ENCODE peak calls at places on chromosomes 13 and 19, in seven cellular contexts. One of them, this sample, is unnamed.
A peak's percentile ranks its signal among the peaks of the same experiment; 100 is the strongest.

GRCh38 chr19:43798546-43799409 is 3.5 kb downstream of the LYPD5 start:
- DNase-seq in CD8-positive, alpha-beta memory T cell: peak; percentile 43
- DNase-seq in activated T-cell treated with anti-CD3 and anti-CD28 coated beads for 1 hour: peak; percentile 45
- DNase-seq in cardiac fibroblast: peak; percentile 16
- DNase-seq in activated CD4-positive, alpha-beta T cell treated with anti-CD3 and anti-CD28 coated beads, Interleukin-2, amount 50 U/mL, for 24 hours: peak; percentile 36
- DNase-seq in heart left ventricle: no peak
- DNase-seq in progenitor cell of endocrine pancreas: peak; percentile 28
- DNase-seq in this sample: peak; percentile 73

GRCh38 chr13:42000836-42001235 is 39.9 kb upstream of the VWA8 start:
- DNase-seq in CD8-positive, alpha-beta memory T cell: no peak
- DNase-seq in activated T-cell treated with anti-CD3 and anti-CD28 coated beads for 1 hour: no peak
- DNase-seq in cardiac fibroblast: no peak
- DNase-seq in activated CD4-positive, alpha-beta T cell treated with anti-CD3 and anti-CD28 coated beads, Interleukin-2, amount 50 U/mL, for 24 hours: no peak
- DNase-seq in heart left ventricle: no peak
- DNase-seq in progenitor cell of endocrine pancreas: no peak
- DNase-seq in this sample: no peak

GRCh38 chr19:3061214-3062161 is 807 bp downstream of the TLE5 start:
- DNase-seq in CD8-positive, alpha-beta memory T cell: peak; percentile 65
- DNase-seq in activated T-cell treated with anti-CD3 and anti-CD28 coated beads for 1 hour: peak; percentile 72
- DNase-seq in cardiac fibroblast: peak; percentile 61
- DNase-seq in activated CD4-positive, alpha-beta T cell treated with anti-CD3 and anti-CD28 coated beads, Interleukin-2, amount 50 U/mL, for 24 hours: no peak
- DNase-seq in heart left ventricle: peak; percentile 80
- DNase-seq in progenitor cell of endocrine pancreas: no peak
- DNase-seq in this sample: peak; percentile 43

GRCh38 chr13:48576448-48576993 is 43.6 kb upstream of the RCBTB2 start:
- DNase-seq in CD8-positive, alpha-beta memory T cell: no peak
- DNase-seq in activated T-cell treated with anti-CD3 and anti-CD28 coated beads for 1 hour: no peak
- DNase-seq in cardiac fibroblast: no peak
- DNase-seq in activated CD4-positive, alpha-beta T cell treated with anti-CD3 and anti-CD28 coated beads, Interleukin-2, amount 50 U/mL, for 24 hours: no peak
- DNase-seq in heart left ventricle: no peak
- DNase-seq in progenitor cell of endocrine pancreas: no peak
- DNase-seq in this sample: no peak

GRCh38 chr13:37985281-37985680 is 115.7 kb upstream of the TRPC4 start:
- DNase-seq in CD8-positive, alpha-beta memory T cell: no peak
- DNase-seq in activated T-cell treated with anti-CD3 and anti-CD28 coated beads for 1 hour: no peak
- DNase-seq in cardiac fibroblast: no peak
- DNase-seq in activated CD4-positive, alpha-beta T cell treated with anti-CD3 and anti-CD28 coated beads, Interleukin-2, amount 50 U/mL, for 24 hours: no peak
- DNase-seq in heart left ventricle: no peak
- DNase-seq in progenitor cell of endocrine pancreas: no peak
- DNase-seq in this sample: no peak

GRCh38 chr13:30047154-30047874 is 196.9 kb upstream of the UBL3 start:
- DNase-seq in CD8-positive, alpha-beta memory T cell: no peak
- DNase-seq in activated T-cell treated with anti-CD3 and anti-CD28 coated beads for 1 hour: no peak
- DNase-seq in cardiac fibroblast: no peak
- DNase-seq in activated CD4-positive, alpha-beta T cell treated with anti-CD3 and anti-CD28 coated beads, Interleukin-2, amount 50 U/mL, for 24 hours: no peak
- DNase-seq in heart left ventricle: no peak
- DNase-seq in progenitor cell of endocrine pancreas: no peak
- DNase-seq in this sample: no peak

GRCh38 chr19:4868286-4868834 is 893 bp upstream of the PLIN3 start:
- DNase-seq in CD8-positive, alpha-beta memory T cell: no peak
- DNase-seq in activated T-cell treated with anti-CD3 and anti-CD28 coated beads for 1 hour: no peak
- DNase-seq in cardiac fibroblast: no peak
- DNase-seq in activated CD4-positive, alpha-beta T cell treated with anti-CD3 and anti-CD28 coated beads, Interleukin-2, amount 50 U/mL, for 24 hours: no peak
- DNase-seq in heart left ventricle: no peak
- DNase-seq in progenitor cell of endocrine pancreas: no peak
- DNase-seq in this sample: no peak

GRCh38 chr13:41458939-41459753 is 1.8 kb downstream of the RGCC start:
- DNase-seq in CD8-positive, alpha-beta memory T cell: peak; percentile 35
- DNase-seq in activated T-cell treated with anti-CD3 and anti-CD28 coated beads for 1 hour: peak; percentile 56
- DNase-seq in cardiac fibroblast: peak; percentile 68
- DNase-seq in activated CD4-positive, alpha-beta T cell treated with anti-CD3 and anti-CD28 coated beads, Interleukin-2, amount 50 U/mL, for 24 hours: no peak
- DNase-seq in heart left ventricle: peak; percentile 40
- DNase-seq in progenitor cell of endocrine pancreas: no peak
- DNase-seq in this sample: peak; percentile 57

GRCh38 chr19:13627531-13627930 is 121.3 kb upstream of the CACNA1A start:
- DNase-seq in CD8-positive, alpha-beta memory T cell: no peak
- DNase-seq in activated T-cell treated with anti-CD3 and anti-CD28 coated beads for 1 hour: no peak
- DNase-seq in cardiac fibroblast: no peak
- DNase-seq in activated CD4-positive, alpha-beta T cell treated with anti-CD3 and anti-CD28 coated beads, Interleukin-2, amount 50 U/mL, for 24 hours: no peak
- DNase-seq in heart left ventricle: no peak
- DNase-seq in progenitor cell of endocrine pancreas: no peak
- DNase-seq in this sample: no peak

GRCh38 chr13:89897681-89898080 is 1449.8 kb upstream of the MIR17HG start:
- DNase-seq in CD8-positive, alpha-beta memory T cell: no peak
- DNase-seq in activated T-cell treated with anti-CD3 and anti-CD28 coated beads for 1 hour: no peak
- DNase-seq in cardiac fibroblast: no peak
- DNase-seq in activated CD4-positive, alpha-beta T cell treated with anti-CD3 and anti-CD28 coated beads, Interleukin-2, amount 50 U/mL, for 24 hours: no peak
- DNase-seq in heart left ventricle: no peak
- DNase-seq in progenitor cell of endocrine pancreas: no peak
- DNase-seq in this sample: no peak

GRCh38 chr13:46010148-46010547 is 42.4 kb downstream of the ZC3H13 start:
- DNase-seq in CD8-positive, alpha-beta memory T cell: no peak
- DNase-seq in activated T-cell treated with anti-CD3 and anti-CD28 coated beads for 1 hour: no peak
- DNase-seq in cardiac fibroblast: peak; percentile 10
- DNase-seq in activated CD4-positive, alpha-beta T cell treated with anti-CD3 and anti-CD28 coated beads, Interleukin-2, amount 50 U/mL, for 24 hours: no peak
- DNase-seq in heart left ventricle: no peak
- DNase-seq in progenitor cell of endocrine pancreas: no peak
- DNase-seq in this sample: no peak

GRCh38 chr13:49652691-49653305 is 24.5 kb downstream of the ARL11 start:
- DNase-seq in CD8-positive, alpha-beta memory T cell: no peak
- DNase-seq in activated T-cell treated with anti-CD3 and anti-CD28 coated beads for 1 hour: no peak
- DNase-seq in cardiac fibroblast: peak; percentile 30
- DNase-seq in activated CD4-positive, alpha-beta T cell treated with anti-CD3 and anti-CD28 coated beads, Interleukin-2, amount 50 U/mL, for 24 hours: no peak
- DNase-seq in heart left ventricle: no peak
- DNase-seq in progenitor cell of endocrine pancreas: no peak
- DNase-seq in this sample: no peak

GRCh38 chr13:45393941-45394570 is 24.1 kb downstream of the SLC25A30 start:
- DNase-seq in CD8-positive, alpha-beta memory T cell: no peak
- DNase-seq in activated T-cell treated with anti-CD3 and anti-CD28 coated beads for 1 hour: peak; percentile 12
- DNase-seq in cardiac fibroblast: peak; percentile 71
- DNase-seq in activated CD4-positive, alpha-beta T cell treated with anti-CD3 and anti-CD28 coated beads, Interleukin-2, amount 50 U/mL, for 24 hours: no peak
- DNase-seq in heart left ventricle: peak; percentile 43
- DNase-seq in progenitor cell of endocrine pancreas: peak; percentile 18
- DNase-seq in this sample: no peak

GRCh38 chr13:107799001-107799400 is 416.3 kb downstream of the LIG4 start:
- DNase-seq in CD8-positive, alpha-beta memory T cell: no peak
- DNase-seq in activated T-cell treated with anti-CD3 and anti-CD28 coated beads for 1 hour: no peak
- DNase-seq in cardiac fibroblast: peak; percentile 1
- DNase-seq in activated CD4-positive, alpha-beta T cell treated with anti-CD3 and anti-CD28 coated beads, Interleukin-2, amount 50 U/mL, for 24 hours: no peak
- DNase-seq in heart left ventricle: no peak
- DNase-seq in progenitor cell of endocrine pancreas: no peak
- DNase-seq in this sample: no peak

GRCh38 chr13:84430441-84430840 is 548.2 kb upstream of the SLITRK1 start:
- DNase-seq in CD8-positive, alpha-beta memory T cell: no peak
- DNase-seq in activated T-cell treated with anti-CD3 and anti-CD28 coated beads for 1 hour: no peak
- DNase-seq in cardiac fibroblast: peak; percentile 2
- DNase-seq in activated CD4-positive, alpha-beta T cell treated with anti-CD3 and anti-CD28 coated beads, Interleukin-2, amount 50 U/mL, for 24 hours: no peak
- DNase-seq in heart left ventricle: no peak
- DNase-seq in progenitor cell of endocrine pancreas: no peak
- DNase-seq in this sample: no peak

GRCh38 chr19:45507864-45508680 is 793 bp downstream of the VASP start:
- DNase-seq in CD8-positive, alpha-beta memory T cell: peak; percentile 41
- DNase-seq in activated T-cell treated with anti-CD3 and anti-CD28 coated beads for 1 hour: no peak
- DNase-seq in cardiac fibroblast: no peak
- DNase-seq in activated CD4-positive, alpha-beta T cell treated with anti-CD3 and anti-CD28 coated beads, Interleukin-2, amount 50 U/mL, for 24 hours: no peak
- DNase-seq in heart left ventricle: no peak
- DNase-seq in progenitor cell of endocrine pancreas: peak; percentile 47
- DNase-seq in this sample: peak; percentile 50